ENCODE peak calls at places on chromosomes 16 and 17, in five cellular contexts. G is mesenchymal stem cell, M is H9, V is H1, I is trophoblast cell. Q is an unnamed sample.
A peak's percentile ranks its signal among the peaks of the same experiment; 100 is the strongest.

GRCh38 chr17:16942141-16943031 is 29.5 kb downstream of the TNFRSF13B start:
- DNase-seq in G (no peak), M (no peak), V (no peak), I (no peak), Q (no peak)

GRCh38 chr16:67298277-67298676 is 18.9 kb downstream of the PLEKHG4 start:
- DNase-seq in G (no peak), M (no peak), V (no peak), I (no peak), Q (no peak)

GRCh38 chr16:65845466-65846209 is 520.9 kb upstream of the CDH5 start:
- DNase-seq in G (peak; percentile 7), M (no peak), V (no peak), I (no peak), Q (no peak)

GRCh38 chr16:85715169-85716015 is 26.6 kb upstream of the GINS2 start:
- DNase-seq in G (peak; percentile 57), M (peak; percentile 61), V (no peak), I (no peak), Q (no peak)

GRCh38 chr16:26993988-26994387 is 72.7 kb upstream of the C16orf82 start:
- DNase-seq in G (peak; percentile 10), M (no peak), V (no peak), I (no peak), Q (no peak)

GRCh38 chr16:89502319-89502843 is 5.8 kb upstream of the SPG7 start:
- DNase-seq in G (peak; percentile 47), M (no peak), V (no peak), I (peak; percentile 100), Q (no peak)

GRCh38 chr17:79438045-79438444 is 172.8 kb downstream of the RBFOX3 start:
- DNase-seq in G (no peak), M (no peak), V (no peak), I (no peak), Q (no peak)

GRCh38 chr17:3603870-3604259 is 5.3 kb downstream of the TRPV1 start:
- DNase-seq in G (no peak), M (no peak), V (no peak), I (no peak), Q (no peak)

GRCh38 chr16:8417145-8417544 is 173.2 kb downstream of the TMEM114 start:
- DNase-seq in G (no peak), M (no peak), V (no peak), I (no peak), Q (no peak)

GRCh38 chr17:9056566-9056965 is 35.3 kb downstream of the NTN1 start:
- DNase-seq in G (no peak), M (peak; percentile 22), V (no peak), I (no peak), Q (no peak)

GRCh38 chr17:77695386-77695785 is 263.1 kb upstream of the TNRC6C start:
- DNase-seq in G (no peak), M (peak; percentile 28), V (no peak), I (no peak), Q (no peak)

GRCh38 chr17:64418506-64419339 is 28.1 kb upstream of the PECAM1 start:
- DNase-seq in G (peak; percentile 79), M (no peak), V (peak; percentile 55), I (peak; percentile 39), Q (peak; percentile 51)

GRCh38 chr16:56789360-56789759 is 59.4 kb downstream of the NUP93 start:
- DNase-seq in G (no peak), M (no peak), V (no peak), I (peak; percentile 25), Q (no peak)

GRCh38 chr16:79847569-79847968 is 247.0 kb upstream of the MAF start:
- DNase-seq in G (no peak), M (no peak), V (no peak), I (no peak), Q (no peak)

GRCh38 chr17:79272666-79273219 is 198.1 kb downstream of the ENGASE start:
- DNase-seq in G (no peak), M (no peak), V (no peak), I (no peak), Q (no peak)

GRCh38 chr17:32523827-32524552 is 37.2 kb downstream of the CDK5R1 start:
- DNase-seq in G (no peak), M (no peak), V (no peak), I (no peak), Q (no peak)
- H3K4me2 ChIP-seq in G (no peak overlapping the region), M (no peak overlapping the region), V (no peak overlapping the region), I (no peak overlapping the region), Q (no peak overlapping the region)

DNA sequence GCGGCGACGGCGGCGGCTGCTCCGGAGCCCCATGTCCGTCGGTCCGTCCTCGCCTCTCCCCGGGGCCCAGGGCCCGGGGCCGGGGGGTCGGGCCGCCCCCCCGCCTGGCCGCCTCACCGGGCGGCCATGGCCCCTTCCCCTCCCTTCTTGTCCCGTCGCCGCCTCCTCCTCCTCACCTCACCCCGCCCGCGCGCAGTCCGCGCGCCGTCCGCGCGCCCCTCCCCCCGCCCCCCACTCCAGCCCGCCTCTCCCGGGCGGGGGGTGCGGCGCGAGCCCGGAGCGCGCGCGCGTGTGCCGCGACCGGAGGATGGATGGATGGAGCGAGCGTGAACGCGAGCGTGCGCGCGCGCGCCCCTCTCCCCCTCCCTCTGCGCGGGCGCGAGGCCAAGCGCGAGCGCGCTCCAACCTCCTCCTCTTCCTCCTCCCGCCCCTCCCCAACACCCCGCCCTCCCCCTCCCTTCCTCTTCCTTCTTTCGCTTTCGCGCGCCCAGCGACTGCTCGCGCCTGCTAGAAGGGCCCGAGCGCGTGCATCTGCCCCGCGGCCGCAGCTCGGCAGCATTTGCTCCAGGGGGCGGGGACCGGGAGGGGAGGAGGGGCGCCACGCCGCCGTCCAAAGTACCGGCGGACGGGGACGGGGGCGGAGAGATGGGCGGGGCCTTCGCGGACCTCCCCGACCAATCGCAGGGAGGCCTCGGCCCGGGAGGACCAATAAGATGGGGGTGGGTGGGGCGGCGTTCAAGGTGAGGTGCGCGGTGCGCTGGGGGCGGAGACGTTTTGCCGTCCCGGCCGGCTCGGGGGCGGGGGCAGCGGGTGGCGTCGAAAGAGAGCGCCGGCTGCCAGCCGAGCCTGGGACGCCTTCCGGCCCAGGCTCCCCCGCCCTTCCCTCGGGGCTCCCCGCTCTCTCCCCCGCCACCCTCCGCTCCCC is at the start of gene ATXN7L3:
- DNase-seq in G (peak; percentile 98), M (peak; percentile 100), V (peak; percentile 97), I (peak; percentile 96), Q (peak; percentile 97)
- H3K23ac ChIP-seq in G (peak within 1 kb of the TSS; percentile 75), M (no peak within 1 kb of the TSS), V (no peak within 1 kb of the TSS), I (no peak within 1 kb of the TSS), Q (peak within 1 kb of the TSS; percentile 38)

GRCh38 chr16:76204249-76204648 is 73.0 kb upstream of the CNTNAP4 start:
- DNase-seq in G (no peak), M (no peak), V (no peak), I (no peak), Q (no peak)
- H2BK12ac ChIP-seq in G (no peak overlapping the region), M (no peak overlapping the region), V (no peak overlapping the region), I (no peak overlapping the region), Q (no peak overlapping the region)

DNA sequence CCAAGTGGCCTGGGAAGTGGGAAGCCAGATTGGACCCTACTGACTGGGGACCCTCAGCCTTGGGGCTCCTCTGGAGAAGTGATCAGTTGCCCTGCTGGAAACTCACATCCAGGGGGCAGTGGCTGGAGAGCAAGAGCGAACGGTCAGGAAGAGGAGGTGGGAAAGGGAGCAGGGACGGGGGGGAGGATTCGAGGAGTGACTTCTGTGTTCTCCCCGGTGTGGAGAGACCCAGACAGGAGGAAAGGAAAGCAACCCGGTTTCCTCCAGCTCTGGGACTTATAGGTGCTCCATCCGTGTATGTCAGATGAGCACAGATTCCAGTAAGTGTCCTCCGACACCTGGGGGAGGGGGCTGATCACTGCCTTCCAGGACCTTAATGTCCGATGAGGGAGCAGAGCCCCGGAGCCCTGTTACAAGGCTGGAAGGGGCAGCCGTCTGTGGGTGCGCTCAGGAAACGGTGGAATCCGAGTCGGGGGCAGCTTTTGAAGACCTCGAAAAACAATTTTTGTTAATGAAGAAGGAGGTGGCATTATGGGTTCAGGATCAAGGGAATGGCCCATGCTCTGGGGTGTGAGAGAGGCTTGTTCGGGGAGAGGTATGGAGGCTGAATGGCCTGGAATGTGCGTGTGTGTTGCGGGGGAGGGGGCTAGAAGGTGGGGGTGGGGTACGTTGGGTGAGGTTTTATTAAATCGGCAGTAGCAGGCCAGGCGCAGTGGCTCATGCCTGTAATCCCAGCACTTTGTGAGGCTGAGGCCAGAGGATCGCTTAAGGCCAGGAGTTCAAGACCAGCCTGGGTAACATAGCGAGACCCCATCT is 34.8 kb upstream of the NDRG4 start:
- DNase-seq in G (peak; percentile 23), M (peak; percentile 75), V (no peak), I (no peak), Q (peak; percentile 45)
- H3K4me2 ChIP-seq in G (no peak overlapping the region), M (peak overlapping the region; percentile 52), V (peak overlapping the region; percentile 95), I (peak overlapping the region; percentile 90), Q (peak overlapping the region; percentile 96)

GRCh38 chr17:49597438-49597837 is 21.8 kb downstream of the NXPH3 start:
- DNase-seq in G (no peak), M (no peak), V (no peak), I (no peak), Q (no peak)

GRCh38 chr17:49595980-49596379 is 20.3 kb downstream of the NXPH3 start:
- DNase-seq in G (no peak), M (no peak), V (no peak), I (no peak), Q (no peak)

GRCh38 chr17:49598918-49599317 is 23.2 kb downstream of the NXPH3 start:
- DNase-seq in G (no peak), M (no peak), V (no peak), I (no peak), Q (no peak)

GRCh38 chr17:49596613-49597244 is 21.1 kb downstream of the NXPH3 start:
- DNase-seq in G (no peak), M (no peak), V (no peak), I (no peak), Q (no peak)

DNA sequence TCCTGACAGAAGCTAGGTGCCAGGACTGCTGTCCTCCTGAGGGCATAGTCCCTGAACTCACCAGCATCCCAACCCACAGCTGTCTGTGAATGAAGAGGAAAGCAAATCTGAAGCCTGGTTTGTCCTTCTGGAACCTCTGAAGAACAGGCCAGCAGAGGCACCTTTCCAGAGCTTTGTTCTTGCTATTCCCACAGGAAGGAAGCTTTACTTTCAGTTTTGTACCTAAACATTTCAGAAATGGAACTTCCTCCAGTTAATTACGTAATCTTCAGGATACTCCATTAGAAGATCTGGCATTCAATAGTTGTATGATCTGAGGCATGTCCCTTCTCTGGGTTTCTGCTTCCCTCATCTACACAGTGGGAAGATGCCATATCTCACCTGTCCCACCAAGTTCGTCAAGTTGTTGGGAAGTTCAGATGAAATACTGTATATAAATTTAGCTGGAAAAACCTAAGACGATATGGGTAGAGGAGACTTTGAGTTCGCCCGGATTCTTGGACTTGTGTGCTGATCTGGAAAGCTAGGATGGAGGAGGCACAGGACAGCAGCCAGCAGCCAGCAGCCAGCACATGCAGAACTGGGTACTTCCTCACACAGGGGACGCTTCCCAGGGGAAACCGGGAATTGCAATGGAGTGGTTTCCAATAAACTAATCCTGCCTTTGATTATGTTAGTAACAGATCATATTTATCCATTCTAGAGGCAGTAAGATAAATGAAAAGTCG is 22.4 kb downstream of the NXPH3 start:
- DNase-seq in G (peak; percentile 56), M (no peak), V (no peak), I (no peak), Q (no peak)
- H3K23ac ChIP-seq in G (no peak overlapping the region), M (no peak overlapping the region), V (no peak overlapping the region), I (no peak overlapping the region), Q (no peak overlapping the region)

GRCh38 chr16:88118376-88118775 is 167.1 kb downstream of the BANP start:
- DNase-seq in G (no peak), M (no peak), V (no peak), I (no peak), Q (no peak)

GRCh38 chr16:88116121-88116900 is 165.1 kb downstream of the BANP start:
- DNase-seq in G (peak; percentile 85), M (no peak), V (no peak), I (no peak), Q (no peak)

GRCh38 chr16:88121886-88122580 is 170.8 kb downstream of the BANP start:
- DNase-seq in G (no peak), M (no peak), V (no peak), I (no peak), Q (no peak)

GRCh38 chr16:88120812-88121211 is 169.6 kb downstream of the BANP start:
- DNase-seq in G (no peak), M (no peak), V (no peak), I (no peak), Q (no peak)

GRCh38 chr16:88119881-88120280 is 168.6 kb downstream of the BANP start:
- DNase-seq in G (no peak), M (no peak), V (no peak), I (no peak), Q (no peak)
- H2BK12ac ChIP-seq in G (peak overlapping the region; percentile 7), M (no peak overlapping the region), V (no peak overlapping the region), I (no peak overlapping the region), Q (peak overlapping the region; percentile 94)